ENCODE peak calls at places on chromosomes 5 and 9, in seven cellular contexts. One of them, this sample, is unnamed.

GRCh38 chr5:10562202-10563131 is 1.4 kb upstream of the ANKRD33B start:
- DNase-seq in uterus: no peak
- DNase-seq in tibial nerve: no peak
- DNase-seq in left lung: no peak
- DNase-seq in upper lobe of right lung: no peak
- DNase-seq in effector memory CD4-positive, alpha-beta T cell: no peak
- DNase-seq in brain microvascular endothelial cell: no peak
- DNase-seq in this sample: peak; percentile 56

GRCh38 chr5:103674321-103674720 is 111.7 kb upstream of the NUDT12 start:
- DNase-seq in brain microvascular endothelial cell: no peak
- DNase-seq in left lung: no peak
- DNase-seq in tibial nerve: no peak
- DNase-seq in uterus: no peak
- DNase-seq in upper lobe of right lung: no peak
- DNase-seq in effector memory CD4-positive, alpha-beta T cell: no peak
- DNase-seq in this sample: no peak

GRCh38 chr5:173643964-173644363 is 27.5 kb upstream of the BOD1 start:
- DNase-seq in uterus: peak; percentile 2
- DNase-seq in tibial nerve: no peak
- DNase-seq in upper lobe of right lung: no peak
- DNase-seq in left lung: no peak
- DNase-seq in brain microvascular endothelial cell: no peak
- DNase-seq in effector memory CD4-positive, alpha-beta T cell: no peak
- DNase-seq in this sample: no peak

GRCh38 chr5:75460947-75461346 is 50.5 kb downstream of the CERT1 start:
- DNase-seq in uterus: no peak
- DNase-seq in left lung: no peak
- DNase-seq in effector memory CD4-positive, alpha-beta T cell: no peak
- DNase-seq in upper lobe of right lung: no peak
- DNase-seq in brain microvascular endothelial cell: no peak
- DNase-seq in tibial nerve: no peak
- DNase-seq in this sample: no peak

GRCh38 chr9:115098226-115098965 is 19.6 kb downstream of the TNC start:
- DNase-seq in tibial nerve: no peak
- DNase-seq in upper lobe of right lung: no peak
- DNase-seq in effector memory CD4-positive, alpha-beta T cell: no peak
- DNase-seq in uterus: no peak
- DNase-seq in brain microvascular endothelial cell: no peak
- DNase-seq in left lung: no peak
- DNase-seq in this sample: no peak

GRCh38 chr9:76603448-76603895 is 144.5 kb downstream of the GCNT1 start:
- DNase-seq in left lung: no peak
- DNase-seq in brain microvascular endothelial cell: no peak
- DNase-seq in uterus: no peak
- DNase-seq in upper lobe of right lung: no peak
- DNase-seq in tibial nerve: no peak
- DNase-seq in effector memory CD4-positive, alpha-beta T cell: no peak
- DNase-seq in this sample: no peak

GRCh38 chr9:122265265-122265900 is 701 bp downstream of the MRRF start:
- DNase-seq in uterus: no peak
- DNase-seq in brain microvascular endothelial cell: no peak
- DNase-seq in tibial nerve: no peak
- DNase-seq in effector memory CD4-positive, alpha-beta T cell: peak; percentile 22
- DNase-seq in upper lobe of right lung: no peak
- DNase-seq in left lung: no peak
- DNase-seq in this sample: no peak

GRCh38 chr9:68822596-68823165 is 117.6 kb downstream of the PIP5K1B start:
- DNase-seq in brain microvascular endothelial cell: peak; percentile 16
- DNase-seq in uterus: no peak
- DNase-seq in upper lobe of right lung: no peak
- DNase-seq in tibial nerve: no peak
- DNase-seq in left lung: no peak
- DNase-seq in effector memory CD4-positive, alpha-beta T cell: no peak
- DNase-seq in this sample: peak; percentile 70

GRCh38 chr5:14669975-14670374 is 5.5 kb downstream of the OTULIN start:
- DNase-seq in upper lobe of right lung: no peak
- DNase-seq in left lung: no peak
- DNase-seq in effector memory CD4-positive, alpha-beta T cell: no peak
- DNase-seq in tibial nerve: no peak
- DNase-seq in brain microvascular endothelial cell: no peak
- DNase-seq in uterus: no peak
- DNase-seq in this sample: no peak
- H3K4me3 ChIP-seq in upper lobe of right lung: no peak overlapping the region
- H3K4me3 ChIP-seq in left lung: no peak overlapping the region
- H3K4me3 ChIP-seq in effector memory CD4-positive, alpha-beta T cell: no peak overlapping the region
- H3K4me3 ChIP-seq in tibial nerve: no peak overlapping the region
- H3K4me3 ChIP-seq in brain microvascular endothelial cell: no peak overlapping the region
- H3K4me3 ChIP-seq in uterus: no peak overlapping the region
- H3K4me3 ChIP-seq in this sample: no peak overlapping the region

DNA sequence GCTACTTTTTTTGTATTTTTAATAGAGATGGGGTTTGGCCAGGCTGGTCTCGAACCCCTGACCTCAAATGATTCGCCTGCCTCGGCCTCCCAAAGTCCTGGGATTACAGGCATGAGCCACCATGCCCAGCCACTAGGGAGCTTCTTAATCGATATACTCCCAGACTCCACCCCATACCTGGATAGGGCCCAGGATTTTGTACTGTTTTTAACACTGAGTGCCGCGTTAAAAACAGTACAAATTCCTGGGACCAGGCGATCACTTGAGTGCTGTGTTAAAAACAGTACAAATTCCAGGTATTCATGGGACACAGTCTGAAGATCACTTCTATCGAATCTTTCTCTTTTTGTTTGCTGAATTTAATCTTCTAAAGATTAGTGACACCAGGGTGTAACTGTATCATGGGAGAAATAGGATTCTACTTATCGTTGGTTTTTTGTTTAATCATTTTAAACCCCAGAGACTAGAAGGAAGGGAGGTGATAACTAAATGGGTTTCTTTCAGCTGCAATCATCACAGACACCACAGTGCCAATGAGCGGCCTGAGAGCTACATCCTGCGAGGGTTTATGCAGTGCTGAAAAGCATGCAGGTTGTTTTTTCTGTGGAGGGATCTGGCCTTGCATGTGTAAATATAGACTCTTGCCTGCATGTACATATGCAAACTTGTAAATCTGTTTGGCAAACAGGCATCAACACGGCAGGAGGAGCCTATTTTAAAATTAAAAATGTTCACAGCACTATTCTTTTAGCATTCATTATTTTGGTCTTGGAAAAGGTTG is 303.8 kb upstream of the WWC1 start:
- DNase-seq in upper lobe of right lung: no peak
- DNase-seq in effector memory CD4-positive, alpha-beta T cell: no peak
- DNase-seq in left lung: no peak
- DNase-seq in tibial nerve: no peak
- DNase-seq in uterus: no peak
- DNase-seq in brain microvascular endothelial cell: no peak
- DNase-seq in this sample: no peak
- H3K27ac ChIP-seq in upper lobe of right lung: no peak overlapping the region
- H3K27ac ChIP-seq in effector memory CD4-positive, alpha-beta T cell: no peak overlapping the region
- H3K27ac ChIP-seq in left lung: no peak overlapping the region
- H3K27ac ChIP-seq in tibial nerve: peak overlapping the region; percentile 4
- H3K27ac ChIP-seq in uterus: no peak overlapping the region
- H3K27ac ChIP-seq in brain microvascular endothelial cell: no peak overlapping the region
- H3K27ac ChIP-seq in this sample: no peak overlapping the region

GRCh38 chr5:158877706-158878105 is 222.0 kb downstream of the EBF1 start:
- DNase-seq in uterus: no peak
- DNase-seq in effector memory CD4-positive, alpha-beta T cell: no peak
- DNase-seq in brain microvascular endothelial cell: no peak
- DNase-seq in left lung: no peak
- DNase-seq in tibial nerve: no peak
- DNase-seq in upper lobe of right lung: no peak
- DNase-seq in this sample: no peak

GRCh38 chr5:158876263-158876942 is 223.3 kb downstream of the EBF1 start:
- DNase-seq in tibial nerve: no peak
- DNase-seq in upper lobe of right lung: no peak
- DNase-seq in left lung: no peak
- DNase-seq in brain microvascular endothelial cell: no peak
- DNase-seq in effector memory CD4-positive, alpha-beta T cell: no peak
- DNase-seq in uterus: no peak
- DNase-seq in this sample: no peak

GRCh38 chr5:158878227-158878626 is 221.5 kb downstream of the EBF1 start:
- DNase-seq in left lung: no peak
- DNase-seq in tibial nerve: no peak
- DNase-seq in uterus: no peak
- DNase-seq in upper lobe of right lung: no peak
- DNase-seq in effector memory CD4-positive, alpha-beta T cell: no peak
- DNase-seq in brain microvascular endothelial cell: no peak
- DNase-seq in this sample: no peak

GRCh38 chr5:158875272-158875679 is 224.4 kb downstream of the EBF1 start:
- DNase-seq in upper lobe of right lung: no peak
- DNase-seq in effector memory CD4-positive, alpha-beta T cell: no peak
- DNase-seq in tibial nerve: no peak
- DNase-seq in uterus: no peak
- DNase-seq in left lung: no peak
- DNase-seq in brain microvascular endothelial cell: peak; percentile 17
- DNase-seq in this sample: no peak

GRCh38 chr5:158877124-158877581 is 222.6 kb downstream of the EBF1 start:
- DNase-seq in left lung: no peak
- DNase-seq in uterus: no peak
- DNase-seq in tibial nerve: no peak
- DNase-seq in upper lobe of right lung: no peak
- DNase-seq in effector memory CD4-positive, alpha-beta T cell: no peak
- DNase-seq in brain microvascular endothelial cell: peak; percentile 55
- DNase-seq in this sample: no peak
- H3K4me3 ChIP-seq in left lung: no peak overlapping the region
- H3K4me3 ChIP-seq in uterus: no peak overlapping the region
- H3K4me3 ChIP-seq in tibial nerve: no peak overlapping the region
- H3K4me3 ChIP-seq in upper lobe of right lung: no peak overlapping the region
- H3K4me3 ChIP-seq in effector memory CD4-positive, alpha-beta T cell: no peak overlapping the region
- H3K4me3 ChIP-seq in brain microvascular endothelial cell: no peak overlapping the region
- H3K4me3 ChIP-seq in this sample: no peak overlapping the region

GRCh38 chr9:86187121-86187520 is 72.3 kb downstream of the C9orf153 start:
- DNase-seq in effector memory CD4-positive, alpha-beta T cell: no peak
- DNase-seq in left lung: no peak
- DNase-seq in upper lobe of right lung: no peak
- DNase-seq in uterus: no peak
- DNase-seq in brain microvascular endothelial cell: no peak
- DNase-seq in tibial nerve: no peak
- DNase-seq in this sample: no peak
- H3K27ac ChIP-seq in effector memory CD4-positive, alpha-beta T cell: no peak overlapping the region
- H3K27ac ChIP-seq in left lung: no peak overlapping the region
- H3K27ac ChIP-seq in upper lobe of right lung: no peak overlapping the region
- H3K27ac ChIP-seq in uterus: no peak overlapping the region
- H3K27ac ChIP-seq in brain microvascular endothelial cell: no peak overlapping the region
- H3K27ac ChIP-seq in tibial nerve: no peak overlapping the region
- H3K27ac ChIP-seq in this sample: no peak overlapping the region

GRCh38 chr5:141696431-141696830 is 14.4 kb upstream of the ARAP3 start:
- DNase-seq in upper lobe of right lung: no peak
- DNase-seq in tibial nerve: no peak
- DNase-seq in left lung: no peak
- DNase-seq in effector memory CD4-positive, alpha-beta T cell: no peak
- DNase-seq in brain microvascular endothelial cell: no peak
- DNase-seq in uterus: no peak
- DNase-seq in this sample: no peak
- H3K4me3 ChIP-seq in upper lobe of right lung: no peak overlapping the region
- H3K4me3 ChIP-seq in tibial nerve: no peak overlapping the region
- H3K4me3 ChIP-seq in left lung: no peak overlapping the region
- H3K4me3 ChIP-seq in effector memory CD4-positive, alpha-beta T cell: no peak overlapping the region
- H3K4me3 ChIP-seq in brain microvascular endothelial cell: no peak overlapping the region
- H3K4me3 ChIP-seq in uterus: no peak overlapping the region
- H3K4me3 ChIP-seq in this sample: no peak overlapping the region

GRCh38 chr9:3968891-3969290 is 331.0 kb downstream of the GLIS3 start:
- DNase-seq in brain microvascular endothelial cell: no peak
- DNase-seq in tibial nerve: no peak
- DNase-seq in effector memory CD4-positive, alpha-beta T cell: no peak
- DNase-seq in upper lobe of right lung: no peak
- DNase-seq in left lung: no peak
- DNase-seq in uterus: no peak
- DNase-seq in this sample: no peak

GRCh38 chr9:3962467-3962866 is 337.4 kb downstream of the GLIS3 start:
- DNase-seq in effector memory CD4-positive, alpha-beta T cell: no peak
- DNase-seq in brain microvascular endothelial cell: peak; percentile 41
- DNase-seq in left lung: no peak
- DNase-seq in upper lobe of right lung: no peak
- DNase-seq in uterus: no peak
- DNase-seq in tibial nerve: no peak
- DNase-seq in this sample: no peak

GRCh38 chr9:3960661-3961144 is 339.2 kb downstream of the GLIS3 start:
- DNase-seq in effector memory CD4-positive, alpha-beta T cell: no peak
- DNase-seq in uterus: no peak
- DNase-seq in tibial nerve: no peak
- DNase-seq in left lung: no peak
- DNase-seq in upper lobe of right lung: no peak
- DNase-seq in brain microvascular endothelial cell: peak; percentile 38
- DNase-seq in this sample: no peak

DNA sequence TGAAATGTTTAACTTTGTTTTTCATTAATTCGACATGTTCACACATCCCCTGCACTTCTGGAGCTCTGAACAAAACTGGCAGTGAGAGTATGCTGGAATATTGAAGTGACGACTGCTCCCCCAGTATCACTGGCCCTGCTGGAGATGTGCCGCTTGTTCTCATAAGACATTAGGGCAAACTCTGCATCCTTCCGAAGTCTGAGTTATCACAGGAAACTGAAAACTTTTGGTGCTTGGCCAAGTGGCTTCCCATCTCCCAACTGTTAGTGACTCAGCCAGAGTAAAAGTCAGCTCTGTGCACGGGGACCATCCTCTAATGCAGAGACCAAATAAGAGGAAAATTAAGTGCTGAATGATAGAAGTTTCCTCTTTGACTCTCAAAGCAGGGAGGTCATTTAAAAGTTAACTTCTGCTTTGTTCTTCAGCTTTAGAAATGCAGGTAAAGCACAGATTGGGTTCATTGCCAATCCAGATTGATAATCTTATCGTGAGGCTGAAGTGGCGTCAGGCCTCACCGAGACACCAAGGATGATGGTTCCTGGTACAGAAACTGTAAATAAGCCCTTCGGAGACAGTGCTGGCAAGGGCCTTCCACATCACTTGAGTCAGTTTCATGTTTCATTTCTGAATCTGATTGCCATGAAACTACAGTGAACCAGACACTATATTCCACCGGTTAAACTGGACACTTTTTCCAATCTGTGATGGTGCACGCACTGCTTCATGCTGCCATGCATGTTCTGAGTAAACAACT is 336.4 kb downstream of the GLIS3 start:
- DNase-seq in left lung: no peak
- DNase-seq in brain microvascular endothelial cell: peak; percentile 88
- DNase-seq in uterus: peak; percentile 62
- DNase-seq in effector memory CD4-positive, alpha-beta T cell: no peak
- DNase-seq in tibial nerve: no peak
- DNase-seq in upper lobe of right lung: no peak
- DNase-seq in this sample: no peak
- H3K27ac ChIP-seq in left lung: no peak overlapping the region
- H3K27ac ChIP-seq in brain microvascular endothelial cell: peak overlapping the region; percentile 12
- H3K27ac ChIP-seq in uterus: peak overlapping the region; percentile 25
- H3K27ac ChIP-seq in effector memory CD4-positive, alpha-beta T cell: no peak overlapping the region
- H3K27ac ChIP-seq in tibial nerve: peak overlapping the region; percentile 72
- H3K27ac ChIP-seq in upper lobe of right lung: no peak overlapping the region
- H3K27ac ChIP-seq in this sample: peak overlapping the region; percentile 30